ENCODE peak calls at places on chromosomes 3 and 15, in ten cellular contexts. L is GM12892; H is activated effector memory CD4-positive, alpha-beta T cell treated with Interleukin-2 at 50 U/mL for 16 hours; C is neural progenitor cell; G is psoas muscle; X is AG10803; A is SJSA1; T is endothelial cell; W is OCI-M1; P is GM23338. R is an unnamed sample.

GRCh38 chr3:146705205-146705604 is 100.1 kb upstream of the PLSCR5 start:
- DNase-seq in L (no peak), H (no peak), C (no peak), G (no peak), X (no peak), A (no peak), T (no peak), W (peak; percentile 47), P (no peak), R (no peak)

GRCh38 chr3:131328739-131329138 is 52.8 kb upstream of the NUDT16 start:
- DNase-seq in L (no peak), H (no peak), C (no peak), G (no peak), X (no peak), A (no peak), T (no peak), W (no peak), P (no peak), R (peak; percentile 62)

GRCh38 chr3:186849392-186849975 is 7.0 kb downstream of the ADIPOQ start:
- DNase-seq in L (no peak), H (no peak), C (peak; percentile 54), G (no peak), X (no peak), A (peak; percentile 8), T (no peak), W (peak; percentile 68), P (peak; percentile 81), R (peak; percentile 24)

GRCh38 chr15:85941186-85941855 is 138.3 kb upstream of the AGBL1 start:
- DNase-seq in L (no peak), H (no peak), C (no peak), G (peak; percentile 17), X (peak; percentile 15), A (peak; percentile 20), T (no peak), W (no peak), P (no peak), R (no peak)

GRCh38 chr15:57827021-57827420 is 120.5 kb downstream of the POLR2M start:
- DNase-seq in L (no peak), H (no peak), C (no peak), G (no peak), X (no peak), A (no peak), T (no peak), W (no peak), P (no peak), R (no peak)

GRCh38 chr15:95503640-95504225 is 826.8 kb upstream of the NR2F2 start:
- DNase-seq in L (no peak), H (no peak), C (no peak), G (no peak), X (no peak), A (no peak), T (no peak), W (no peak), P (no peak), R (no peak)

GRCh38 chr3:38016847-38017444 is 12.5 kb downstream of the PLCD1 start:
- DNase-seq in L (no peak), H (no peak), C (no peak), G (no peak), X (no peak), A (no peak), T (no peak), W (no peak), P (no peak), R (no peak)

GRCh38 chr15:65611888-65612615 is 1.1 kb upstream of the INTS14 start:
- DNase-seq in L (no peak), H (no peak), C (peak; percentile 61), G (no peak), X (no peak), A (no peak), T (no peak), W (peak; percentile 23), P (peak; percentile 24), R (peak; percentile 2)

GRCh38 chr3:172511783-172512357 is 11.4 kb downstream of the TNFSF10 start:
- DNase-seq in L (no peak), H (no peak), C (no peak), G (no peak), X (no peak), A (no peak), T (no peak), W (no peak), P (no peak), R (no peak)

GRCh38 chr3:194512895-194513601 is 26.2 kb upstream of the ATP13A3 start:
- DNase-seq in L (no peak), H (no peak), C (no peak), G (no peak), X (no peak), A (no peak), T (no peak), W (no peak), P (no peak), R (peak; percentile 12)

GRCh38 chr3:17258823-17259436 is 374.2 kb downstream of the PLCL2 start:
- DNase-seq in L (no peak), H (no peak), C (peak; percentile 55), G (no peak), X (peak; percentile 35), A (peak; percentile 4), T (peak; percentile 23), W (peak; percentile 65), P (peak; percentile 70), R (peak; percentile 13)

GRCh38 chr3:196914866-196915265 is 27.5 kb downstream of the NCBP2 start:
- DNase-seq in L (no peak), H (no peak), C (no peak), G (no peak), X (no peak), A (no peak), T (no peak), W (no peak), P (peak; percentile 51), R (no peak)

GRCh38 chr3:158167737-158168469 is 58.0 kb downstream of the RSRC1 start:
- DNase-seq in L (no peak), H (no peak), C (no peak), G (no peak), X (peak; percentile 96), A (peak; percentile 87), T (no peak), W (peak; percentile 87), P (no peak), R (no peak)

GRCh38 chr3:138608322-138609214 is at the start of gene FAIM:
- DNase-seq in L (peak; percentile 52), H (peak; percentile 61), C (peak; percentile 71), G (peak; percentile 77), X (peak; percentile 76), A (peak; percentile 78), T (peak; percentile 55), W (peak; percentile 49), P (peak; percentile 78), R (peak; percentile 96)

GRCh38 chr3:177263615-177264365 is 66.5 kb upstream of the TBL1XR1 start:
- DNase-seq in L (no peak), H (no peak), C (no peak), G (no peak), X (peak; percentile 11), A (no peak), T (no peak), W (peak; percentile 50), P (no peak), R (peak; percentile 10)

GRCh38 chr3:136142592-136142991 is 53.5 kb downstream of the MSL2 start:
- DNase-seq in L (no peak), H (no peak), C (no peak), G (no peak), X (peak; percentile 94), A (peak; percentile 75), T (no peak), W (no peak), P (peak; percentile 72), R (no peak)

GRCh38 chr3:152853196-152853595 is 18.3 kb downstream of the P2RY1 start:
- DNase-seq in L (no peak), H (no peak), C (no peak), G (no peak), X (no peak), A (no peak), T (no peak), W (no peak), P (no peak), R (no peak)

GRCh38 chr15:30791239-30791638 is 112.5 kb upstream of the FAN1 start:
- DNase-seq in L (no peak), H (no peak), C (peak; percentile 17), G (no peak), X (no peak), A (no peak), T (no peak), W (no peak), P (peak; percentile 77), R (no peak)

GRCh38 chr3:128416578-128417150 is 50.0 kb downstream of the DNAJB8 start:
- DNase-seq in L (no peak), H (no peak), C (no peak), G (no peak), X (peak; percentile 85), A (peak; percentile 57), T (no peak), W (peak; percentile 90), P (no peak), R (no peak)

GRCh38 chr3:83877909-83878308 is 1080.9 kb upstream of the CADM2 start:
- DNase-seq in L (no peak), H (no peak), C (no peak), G (no peak), X (no peak), A (no peak), T (no peak), W (no peak), P (no peak), R (no peak)

R was measured in retina.